ENCODE peak calls at places on chromosomes 11 and 22, in four cellular contexts. One of them, this sample, is unnamed.

GRCh38 chr11:92576315-92576714 is 351.7 kb downstream of the FAT3 start:
- DNase-seq in neuronal stem cell: no peak
- DNase-seq in endodermal cell: no peak
- DNase-seq in transverse colon: no peak
- DNase-seq in this sample: no peak

GRCh38 chr22:22558972-22559603 is at the start of gene PRAME:
- DNase-seq in neuronal stem cell: peak; percentile 12
- DNase-seq in endodermal cell: peak; percentile 95
- DNase-seq in transverse colon: peak; percentile 72
- DNase-seq in this sample: no peak

GRCh38 chr22:42324991-42325710 is 54.7 kb upstream of the TCF20 start:
- DNase-seq in neuronal stem cell: no peak
- DNase-seq in endodermal cell: peak; percentile 76
- DNase-seq in transverse colon: peak; percentile 68
- DNase-seq in this sample: no peak

GRCh38 chr11:76629133-76629852 is 41.3 kb downstream of the LRRC32 start:
- DNase-seq in neuronal stem cell: no peak
- DNase-seq in endodermal cell: no peak
- DNase-seq in transverse colon: peak; percentile 48
- DNase-seq in this sample: no peak

GRCh38 chr11:73969091-73969490 is 13.6 kb downstream of the UCP2 start:
- DNase-seq in neuronal stem cell: no peak
- DNase-seq in endodermal cell: no peak
- DNase-seq in transverse colon: no peak
- DNase-seq in this sample: no peak

GRCh38 chr11:78313181-78313788 is 104.3 kb downstream of the GAB2 start:
- DNase-seq in neuronal stem cell: no peak
- DNase-seq in endodermal cell: no peak
- DNase-seq in transverse colon: peak; percentile 52
- DNase-seq in this sample: no peak

GRCh38 chr11:32426192-32426591 is 9.1 kb downstream of the WT1 start:
- DNase-seq in neuronal stem cell: no peak
- DNase-seq in endodermal cell: peak; percentile 78
- DNase-seq in transverse colon: no peak
- DNase-seq in this sample: no peak

GRCh38 chr11:12094872-12095800 is 15.3 kb upstream of the MICAL2 start:
- DNase-seq in neuronal stem cell: no peak
- DNase-seq in endodermal cell: no peak
- DNase-seq in transverse colon: peak; percentile 83
- DNase-seq in this sample: no peak

GRCh38 chr11:36372101-36372767 is 76.1 kb downstream of the PRR5L start:
- DNase-seq in neuronal stem cell: no peak
- DNase-seq in endodermal cell: no peak
- DNase-seq in transverse colon: no peak
- DNase-seq in this sample: no peak

GRCh38 chr22:49261616-49262015 is 566.1 kb downstream of the BRD1 start:
- DNase-seq in neuronal stem cell: no peak
- DNase-seq in endodermal cell: peak; percentile 38
- DNase-seq in transverse colon: no peak
- DNase-seq in this sample: no peak

GRCh38 chr22:41925783-41926460 is 684 bp downstream of the TNFRSF13C start:
- DNase-seq in neuronal stem cell: no peak
- DNase-seq in endodermal cell: peak; percentile 95
- DNase-seq in transverse colon: peak; percentile 87
- DNase-seq in this sample: no peak

GRCh38 chr11:72243173-72243566 is 806 bp downstream of the PHOX2A start:
- DNase-seq in neuronal stem cell: no peak
- DNase-seq in endodermal cell: no peak
- DNase-seq in transverse colon: no peak
- DNase-seq in this sample: no peak

GRCh38 chr22:32534252-32535215 is 59.9 kb downstream of the FBXO7 start:
- DNase-seq in neuronal stem cell: no peak
- DNase-seq in endodermal cell: no peak
- DNase-seq in transverse colon: peak; percentile 39
- DNase-seq in this sample: no peak

DNA sequence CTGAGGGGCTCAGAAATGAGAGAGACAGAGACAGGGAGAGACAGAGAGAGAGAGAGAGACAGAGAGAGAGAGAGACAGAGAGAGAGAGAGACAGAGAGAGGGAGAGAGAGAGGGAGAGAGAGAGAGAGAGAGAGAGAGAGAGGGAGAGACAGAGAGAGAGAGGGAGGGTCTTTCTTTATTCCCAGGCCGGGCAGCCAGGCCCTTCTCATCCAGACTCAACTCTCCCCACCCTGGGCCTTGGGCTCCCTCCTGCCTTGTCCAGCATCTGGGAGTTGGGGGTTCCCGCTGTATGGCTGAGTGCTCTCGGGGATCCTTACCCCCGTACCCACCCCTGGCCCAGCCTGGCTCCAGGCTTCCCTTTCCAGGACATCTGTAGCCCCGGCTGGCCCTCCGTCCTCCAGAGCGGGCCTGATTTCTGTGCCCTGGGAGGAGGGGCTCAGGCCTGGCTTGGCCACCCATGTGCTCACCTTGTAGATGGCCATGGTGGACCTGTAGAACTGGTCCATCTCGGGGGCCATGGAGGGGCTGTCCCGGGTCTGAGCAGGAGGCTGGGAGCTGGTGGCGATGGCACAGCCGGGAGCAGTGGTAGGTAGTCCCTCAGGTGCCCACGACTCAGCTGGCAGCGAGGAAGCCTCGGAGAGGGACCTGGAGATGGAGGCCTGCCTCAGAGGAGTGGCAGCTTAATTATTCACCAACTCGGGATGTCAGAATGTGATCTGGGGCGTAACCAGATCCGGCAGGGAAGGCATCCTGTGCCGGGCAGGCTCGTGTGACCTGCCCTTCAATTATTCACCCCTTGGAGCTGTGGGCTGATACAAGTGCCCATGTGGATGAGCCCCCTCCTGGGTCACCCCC is at the start of gene BAIAP2L2:
- DNase-seq in neuronal stem cell: no peak
- DNase-seq in endodermal cell: no peak
- DNase-seq in transverse colon: peak; percentile 80
- DNase-seq in this sample: no peak
- H3K4me1 ChIP-seq in neuronal stem cell: peaks cover 2% of the 10 kb centered on the region
- H3K4me1 ChIP-seq in endodermal cell: no peaks in the 10 kb centered on the region
- H3K4me1 ChIP-seq in transverse colon: peaks cover 58% of the 10 kb centered on the region
- H3K4me1 ChIP-seq in this sample: peaks cover 34% of the 10 kb centered on the region

GRCh38 chr11:124941703-124942102 is 5.9 kb upstream of the HEPACAM start:
- DNase-seq in neuronal stem cell: no peak
- DNase-seq in endodermal cell: no peak
- DNase-seq in transverse colon: no peak
- DNase-seq in this sample: no peak
- H3K4me1 ChIP-seq in neuronal stem cell: peaks cover 13% of the 10 kb centered on the region
- H3K4me1 ChIP-seq in endodermal cell: no peaks in the 10 kb centered on the region
- H3K4me1 ChIP-seq in transverse colon: no peaks in the 10 kb centered on the region
- H3K4me1 ChIP-seq in this sample: no peaks in the 10 kb centered on the region

GRCh38 chr11:69914286-69915150 is 95.3 kb upstream of the FGF3 start:
- DNase-seq in neuronal stem cell: no peak
- DNase-seq in endodermal cell: peak; percentile 54
- DNase-seq in transverse colon: peak; percentile 13
- DNase-seq in this sample: no peak

GRCh38 chr11:69916806-69917387 is 97.7 kb upstream of the FGF3 start:
- DNase-seq in neuronal stem cell: no peak
- DNase-seq in endodermal cell: no peak
- DNase-seq in transverse colon: peak; percentile 3
- DNase-seq in this sample: no peak

GRCh38 chr11:69915151-69915500 is 95.9 kb upstream of the FGF3 start:
- DNase-seq in neuronal stem cell: no peak
- DNase-seq in endodermal cell: no peak
- DNase-seq in transverse colon: peak; percentile 0
- DNase-seq in this sample: no peak

GRCh38 chr11:69917529-69917928 is 98.3 kb upstream of the FGF3 start:
- DNase-seq in neuronal stem cell: no peak
- DNase-seq in endodermal cell: no peak
- DNase-seq in transverse colon: no peak
- DNase-seq in this sample: no peak

DNA sequence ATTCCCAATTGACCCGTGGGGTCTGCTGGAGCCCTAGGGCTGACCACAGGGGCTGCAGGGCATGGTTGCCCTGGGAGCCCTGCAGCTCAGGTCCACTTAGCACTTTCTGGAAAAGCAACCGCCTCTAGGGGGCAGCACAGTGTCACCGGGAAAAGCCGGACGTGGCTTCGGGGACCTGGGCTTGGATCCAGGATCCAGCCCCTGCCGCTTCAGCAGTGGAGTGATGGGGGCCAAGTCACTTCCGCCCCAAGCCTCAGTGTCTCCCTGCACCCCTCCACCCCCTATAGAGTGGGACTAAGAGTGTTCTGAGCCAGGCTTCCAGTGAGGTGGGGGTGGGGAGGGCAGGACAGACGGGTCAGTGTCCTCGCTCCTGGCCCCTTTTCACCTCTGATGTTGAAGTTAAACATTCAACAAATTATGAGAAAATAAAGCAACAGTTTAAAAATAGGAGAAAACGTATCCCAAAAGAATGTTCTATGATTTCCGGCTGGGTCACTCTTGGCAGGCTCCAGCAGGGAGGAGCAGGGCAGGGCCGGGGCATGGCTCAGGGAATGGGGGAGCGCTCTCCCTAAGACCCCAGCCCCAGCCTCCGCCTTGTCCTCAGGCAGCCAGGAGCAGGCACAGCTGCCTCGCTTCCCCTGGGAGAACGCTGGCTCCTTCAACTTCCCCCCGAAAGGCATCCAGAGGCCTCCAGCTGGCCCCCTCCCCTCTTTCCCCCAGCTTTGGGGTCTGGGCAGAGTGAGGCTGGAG is 96.5 kb upstream of the FGF3 start:
- DNase-seq in neuronal stem cell: peak; percentile 80
- DNase-seq in endodermal cell: peak; percentile 97
- DNase-seq in transverse colon: peak; percentile 79
- DNase-seq in this sample: peak; percentile 75
- H3K4me1 ChIP-seq in neuronal stem cell: peaks cover 4% of the 10 kb centered on the region
- H3K4me1 ChIP-seq in endodermal cell: no peaks in the 10 kb centered on the region
- H3K4me1 ChIP-seq in transverse colon: peaks cover 22% of the 10 kb centered on the region
- H3K4me1 ChIP-seq in this sample: peaks cover 26% of the 10 kb centered on the region

GRCh38 chr22:30287626-30288413 is 1.5 kb downstream of the CASTOR1 start:
- DNase-seq in neuronal stem cell: peak; percentile 80
- DNase-seq in endodermal cell: peak; percentile 96
- DNase-seq in transverse colon: peak; percentile 90
- DNase-seq in this sample: no peak
- H3K4me1 ChIP-seq in neuronal stem cell: peaks cover 15% of the 10 kb centered on the region
- H3K4me1 ChIP-seq in endodermal cell: peaks cover 10% of the 10 kb centered on the region
- H3K4me1 ChIP-seq in transverse colon: peaks cover 37% of the 10 kb centered on the region
- H3K4me1 ChIP-seq in this sample: peaks cover 42% of the 10 kb centered on the region

GRCh38 chr22:33825761-33826160 is 94.5 kb downstream of the LARGE1 start:
- DNase-seq in neuronal stem cell: no peak
- DNase-seq in endodermal cell: no peak
- DNase-seq in transverse colon: no peak
- DNase-seq in this sample: no peak

GRCh38 chr22:33821290-33821689 is 99.0 kb downstream of the LARGE1 start:
- DNase-seq in neuronal stem cell: no peak
- DNase-seq in endodermal cell: no peak
- DNase-seq in transverse colon: no peak
- DNase-seq in this sample: no peak

GRCh38 chr22:33819743-33820142 is 100.5 kb downstream of the LARGE1 start:
- DNase-seq in neuronal stem cell: no peak
- DNase-seq in endodermal cell: no peak
- DNase-seq in transverse colon: no peak
- DNase-seq in this sample: no peak

GRCh38 chr22:33828302-33828701 is 92.0 kb downstream of the LARGE1 start:
- DNase-seq in neuronal stem cell: no peak
- DNase-seq in endodermal cell: no peak
- DNase-seq in transverse colon: no peak
- DNase-seq in this sample: no peak

DNA sequence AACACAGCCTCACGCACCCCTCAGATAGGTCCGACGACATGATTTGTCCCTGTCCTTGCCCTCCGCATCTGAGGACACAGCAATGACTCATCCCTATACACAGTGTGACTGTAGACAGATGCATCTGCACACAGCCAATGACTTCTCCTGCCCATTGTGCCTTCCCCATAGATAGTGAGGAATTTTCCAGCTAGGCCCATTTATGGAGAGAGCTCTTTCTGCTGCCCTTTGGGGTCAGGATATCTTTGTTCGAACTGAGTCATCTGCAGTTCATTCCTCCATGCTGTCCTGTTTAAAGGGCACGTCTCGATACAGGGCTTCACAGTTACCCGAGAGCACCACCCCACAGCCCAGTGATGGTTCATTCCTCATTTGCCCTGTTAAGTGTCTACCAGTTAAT is 96.7 kb downstream of the LARGE1 start:
- DNase-seq in neuronal stem cell: no peak
- DNase-seq in endodermal cell: no peak
- DNase-seq in transverse colon: no peak
- DNase-seq in this sample: no peak
- H3K4me1 ChIP-seq in neuronal stem cell: peaks cover 3% of the 10 kb centered on the region
- H3K4me1 ChIP-seq in endodermal cell: peaks cover 5% of the 10 kb centered on the region
- H3K4me1 ChIP-seq in transverse colon: no peaks in the 10 kb centered on the region
- H3K4me1 ChIP-seq in this sample: no peaks in the 10 kb centered on the region

DNA sequence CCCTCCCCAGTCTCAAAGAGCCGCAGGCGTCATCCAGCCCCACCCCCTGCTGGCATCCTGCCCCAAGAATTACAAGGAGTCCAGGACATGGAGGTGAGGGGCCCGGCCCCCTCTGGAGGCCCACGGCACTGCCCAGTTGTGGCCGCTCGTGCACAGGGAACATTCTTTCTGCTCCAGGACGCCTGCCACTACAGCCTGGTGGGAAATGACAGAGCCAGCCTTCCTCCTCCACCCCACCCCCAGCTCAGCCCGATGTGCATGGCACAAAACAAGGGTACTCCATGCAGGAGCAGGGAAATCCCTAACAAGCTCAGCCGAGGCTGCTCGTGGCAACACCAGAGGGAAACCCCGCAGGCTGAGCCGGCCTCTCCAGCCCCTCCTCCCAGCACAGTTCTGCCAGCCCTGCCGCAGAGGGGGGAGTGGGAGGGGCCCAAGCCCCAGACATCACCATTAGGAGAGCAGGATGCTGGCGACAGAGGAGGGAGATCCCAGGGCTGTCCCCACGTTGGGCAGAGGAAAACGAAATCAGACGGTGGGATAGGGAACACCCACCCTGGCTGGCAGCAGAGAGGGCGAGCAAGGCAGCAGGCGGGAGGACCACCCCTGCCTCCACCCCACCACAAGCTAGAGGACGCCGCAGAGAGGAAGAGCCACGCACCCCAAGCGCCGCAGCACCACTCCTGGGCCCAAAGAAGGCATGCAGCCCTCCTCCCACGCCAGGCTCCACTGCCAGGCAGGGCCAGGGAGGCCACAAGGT is 10.0 kb downstream of the IGSF9B start:
- DNase-seq in neuronal stem cell: no peak
- DNase-seq in endodermal cell: peak; percentile 63
- DNase-seq in transverse colon: no peak
- DNase-seq in this sample: no peak
- H3K4me1 ChIP-seq in neuronal stem cell: peaks cover 53% of the 10 kb centered on the region
- H3K4me1 ChIP-seq in endodermal cell: peaks cover 4% of the 10 kb centered on the region
- H3K4me1 ChIP-seq in transverse colon: peaks cover 39% of the 10 kb centered on the region
- H3K4me1 ChIP-seq in this sample: peaks cover 43% of the 10 kb centered on the region

GRCh38 chr11:122746611-122747305 is 91.2 kb downstream of the UBASH3B start:
- DNase-seq in neuronal stem cell: no peak
- DNase-seq in endodermal cell: no peak
- DNase-seq in transverse colon: no peak
- DNase-seq in this sample: no peak

GRCh38 chr11:122743949-122744876 is 88.7 kb downstream of the UBASH3B start:
- DNase-seq in neuronal stem cell: no peak
- DNase-seq in endodermal cell: peak; percentile 54
- DNase-seq in transverse colon: peak; percentile 61
- DNase-seq in this sample: no peak

GRCh38 chr11:122746050-122746478 is 90.5 kb downstream of the UBASH3B start:
- DNase-seq in neuronal stem cell: no peak
- DNase-seq in endodermal cell: no peak
- DNase-seq in transverse colon: peak; percentile 20
- DNase-seq in this sample: no peak

GRCh38 chr11:122743093-122743741 is 87.7 kb downstream of the UBASH3B start:
- DNase-seq in neuronal stem cell: no peak
- DNase-seq in endodermal cell: no peak
- DNase-seq in transverse colon: no peak
- DNase-seq in this sample: no peak

GRCh38 chr11:122745111-122745510 is 89.6 kb downstream of the UBASH3B start:
- DNase-seq in neuronal stem cell: no peak
- DNase-seq in endodermal cell: no peak
- DNase-seq in transverse colon: no peak
- DNase-seq in this sample: no peak
- H3K4me1 ChIP-seq in neuronal stem cell: peaks cover 16% of the 10 kb centered on the region
- H3K4me1 ChIP-seq in endodermal cell: peaks cover 3% of the 10 kb centered on the region
- H3K4me1 ChIP-seq in transverse colon: peaks cover 17% of the 10 kb centered on the region
- H3K4me1 ChIP-seq in this sample: no peaks in the 10 kb centered on the region

This sample was measured in thoracic aorta.